ENCODE peak calls at places on chromosomes 16 and 17, in five cellular contexts. T, D, V, J and F are unnamed samples.
A peak's percentile ranks its signal among the peaks of the same experiment; 100 is the strongest.

GRCh38 chr17:18076941-18077340 is 10.8 kb upstream of the DRG2 start:
- DNase-seq in V (no peak), D (no peak), J (no peak), T (no peak), F (no peak)

GRCh38 chr17:76672892-76673291 is 29.3 kb upstream of the ST6GALNAC1 start:
- DNase-seq in T (no peak), D (no peak), J (no peak), V (no peak), F (no peak)

GRCh38 chr16:47716571-47716970 is 255.4 kb downstream of the PHKB start:
- DNase-seq in D (no peak), T (no peak), V (no peak), J (no peak), F (no peak)

GRCh38 chr16:30473231-30474061 is 904 bp downstream of the ITGAL start:
- DNase-seq in V (no peak), T (no peak), D (no peak), J (no peak), F (peak; percentile 65)

GRCh38 chr16:1377406-1378010 is 25.8 kb downstream of the GNPTG start:
- DNase-seq in J (no peak), T (no peak), D (no peak), V (no peak), F (no peak)

GRCh38 chr16:28320023-28320561 is 27.8 kb downstream of the SBK1 start:
- DNase-seq in J (no peak), T (no peak), D (no peak), V (no peak), F (no peak)

GRCh38 chr16:58732545-58733247 is 1.4 kb downstream of the GOT2 start:
- DNase-seq in T (no peak), V (no peak), D (no peak), J (no peak), F (no peak)

GRCh38 chr17:58330997-58331814 is 2.6 kb upstream of the TSPOAP1 start:
- DNase-seq in V (no peak), J (no peak), T (peak; percentile 45), D (no peak), F (peak; percentile 86)

GRCh38 chr17:13385481-13385907 is 216.2 kb downstream of the HS3ST3A1 start:
- DNase-seq in J (no peak), V (no peak), T (no peak), D (no peak), F (no peak)

GRCh38 chr17:42846594-42847280 is 2.4 kb downstream of the AOC2 start:
- DNase-seq in D (peak; percentile 23), V (no peak), T (no peak), J (no peak), F (no peak)
- H3K4me3 ChIP-seq in D (no peak overlapping the region), V (no peak overlapping the region), T (no peak overlapping the region), J (no peak overlapping the region), F (no peak overlapping the region)

GRCh38 chr16:54946909-54947308 is 16.2 kb downstream of the IRX5 start:
- DNase-seq in J (no peak), V (no peak), T (no peak), D (no peak), F (no peak)
- H3K27me3 ChIP-seq in J (peaks cover 3% of the 10 kb centered on the region), V (peaks cover 6% of the 10 kb centered on the region), T (peaks cover 4% of the 10 kb centered on the region), D (peaks cover 13% of the 10 kb centered on the region), F (no peaks in the 10 kb centered on the region)

GRCh38 chr16:61595605-61596004 is 440.6 kb downstream of the CDH8 start:
- DNase-seq in T (no peak), V (no peak), D (peak; percentile 69), J (no peak), F (no peak)

GRCh38 chr16:61596648-61597047 is 439.6 kb downstream of the CDH8 start:
- DNase-seq in D (no peak), J (no peak), T (no peak), V (no peak), F (no peak)
- TF ChIP-seq EP300 in D (no peak), J (no peak), T (no peak), V (no peak), F (no peak)

GRCh38 chr16:243348-243747 is 8.7 kb downstream of the FAM234A start:
- DNase-seq in V (no peak), J (no peak), D (no peak), T (no peak), F (no peak)

GRCh38 chr16:249431-249830 is 14.8 kb downstream of the FAM234A start:
- DNase-seq in V (no peak), T (no peak), J (no peak), D (no peak), F (no peak)

GRCh38 chr16:245105-245504 is 10.5 kb downstream of the FAM234A start:
- DNase-seq in D (no peak), J (no peak), V (no peak), T (no peak), F (no peak)

GRCh38 chr16:242281-242680 is 7.7 kb downstream of the FAM234A start:
- DNase-seq in T (no peak), D (no peak), J (no peak), V (no peak), F (no peak)

DNA sequence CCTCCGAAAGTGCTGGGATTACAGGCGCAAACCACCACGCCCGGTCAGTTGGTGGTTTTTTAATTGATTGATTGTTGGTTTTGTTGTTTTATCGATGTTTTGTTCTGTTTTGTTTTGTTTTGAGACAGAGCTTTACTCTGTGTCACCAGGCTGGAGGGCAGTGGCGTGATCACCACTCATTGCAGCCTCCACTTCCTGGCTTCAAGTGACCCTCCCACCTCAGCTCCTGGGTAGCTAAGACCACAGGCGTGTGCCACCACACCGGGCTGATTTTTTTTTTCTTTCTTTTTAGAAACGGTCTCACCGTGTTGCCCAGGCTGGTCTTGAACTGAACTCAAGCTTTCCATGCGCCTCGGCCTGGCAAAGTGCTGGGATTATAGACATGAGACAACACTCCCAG is 12.4 kb downstream of the FAM234A start:
- DNase-seq in J (no peak), D (no peak), T (no peak), V (no peak), F (no peak)
- H3K4me3 ChIP-seq in J (no peak overlapping the region), D (no peak overlapping the region), T (no peak overlapping the region), V (no peak overlapping the region), F (no peak overlapping the region)

GRCh38 chr16:50547340-50547865 is 793 bp upstream of the NKD1 start:
- DNase-seq in J (peak; percentile 77), T (peak; percentile 63), V (peak; percentile 66), D (peak; percentile 94), F (peak; percentile 43)

GRCh38 chr16:50549561-50549915 is 1.3 kb downstream of the NKD1 start:
- DNase-seq in T (no peak), D (no peak), J (no peak), V (no peak), F (no peak)

GRCh38 chr16:50548659-50549560 is 714 bp downstream of the NKD1 start:
- DNase-seq in J (peak; percentile 72), T (peak; percentile 38), V (no peak), D (no peak), F (no peak)

GRCh38 chr16:50547944-50548658 is at the start of gene NKD1:
- DNase-seq in D (peak; percentile 84), T (peak; percentile 79), J (peak; percentile 86), V (peak; percentile 83), F (peak; percentile 95)

DNA sequence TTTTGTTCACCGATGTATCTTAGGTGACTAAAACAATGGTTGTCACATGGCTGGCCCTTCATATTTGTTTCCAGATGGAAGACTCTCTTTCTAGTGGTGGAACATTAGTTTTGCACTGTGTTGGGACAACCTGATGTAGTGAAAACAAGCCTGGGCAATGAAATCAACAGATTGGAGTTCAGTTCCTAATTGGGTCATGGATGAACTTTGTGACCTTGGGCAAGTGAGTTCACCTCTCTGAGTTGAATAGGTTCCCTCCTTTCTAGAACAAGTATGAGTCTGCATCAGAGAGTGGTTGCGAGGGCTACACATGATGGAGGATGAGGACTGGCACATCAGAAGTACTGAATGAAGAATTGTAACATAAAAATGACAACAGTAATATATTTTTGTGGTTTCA is 2.1 kb upstream of the NKD1 start:
- DNase-seq in T (no peak), D (peak; percentile 60), J (no peak), V (no peak), F (no peak)
- H3K27me3 ChIP-seq in T (no peaks in the 10 kb centered on the region), D (peaks cover 6% of the 10 kb centered on the region), J (no peaks in the 10 kb centered on the region), V (peaks cover 30% of the 10 kb centered on the region), F (no peaks in the 10 kb centered on the region)

DNA sequence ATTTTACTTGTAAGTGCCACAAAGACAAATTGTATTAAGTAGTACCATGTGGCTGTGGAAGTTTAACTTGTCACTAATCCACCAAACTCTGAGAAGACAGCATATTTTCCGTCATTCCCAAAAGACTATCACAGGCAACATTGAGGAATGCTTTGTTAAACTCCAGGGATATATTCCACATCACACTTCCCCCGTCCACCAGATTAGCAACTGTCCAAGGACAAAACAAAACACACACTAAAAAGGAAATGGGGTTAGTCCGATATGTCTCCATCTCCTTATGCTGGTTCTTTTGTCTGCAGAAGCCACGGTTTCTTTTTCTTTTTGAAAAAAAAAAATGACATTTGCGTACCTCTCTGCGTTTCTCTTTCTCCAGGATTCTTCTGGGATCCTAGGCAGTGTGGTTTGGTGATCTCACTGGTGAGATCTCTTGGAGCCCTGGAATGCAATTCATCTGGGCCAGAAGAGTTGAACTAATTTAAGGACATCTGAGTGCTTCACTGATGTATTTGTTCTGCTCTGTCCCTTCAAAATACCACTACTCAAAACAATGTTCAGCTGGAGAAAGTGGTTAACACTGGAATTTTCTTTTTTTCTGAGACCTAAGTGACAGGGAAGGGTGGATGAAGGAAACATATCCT is 40.6 kb downstream of the PRKCB start:
- DNase-seq in V (no peak), T (no peak), J (no peak), D (no peak), F (no peak)
- TF ChIP-seq EP300 in V (no peak), T (no peak), J (no peak), D (no peak), F (no peak)